ENCODE peak calls at places on chromosomes 12 and 14, in seven cellular contexts. One of them, this sample, is unnamed.

GRCh38 chr14:20905661-20906060 is 14.5 kb downstream of the RNASE3 start:
- DNase-seq in SK-N-SH: no peak
- DNase-seq in H1: no peak
- DNase-seq in GM12878: no peak
- DNase-seq in HCT116: no peak
- DNase-seq in HepG2: no peak
- DNase-seq in K562: no peak
- DNase-seq in this sample: no peak

GRCh38 chr14:34835312-34835711 is 39.8 kb downstream of the BAZ1A start:
- DNase-seq in K562: no peak
- DNase-seq in H1: no peak
- DNase-seq in GM12878: no peak
- DNase-seq in HCT116: no peak
- DNase-seq in HepG2: no peak
- DNase-seq in SK-N-SH: no peak
- DNase-seq in this sample: no peak

GRCh38 chr12:12821975-12822374 is 8.8 kb downstream of the DDX47 start:
- DNase-seq in GM12878: no peak
- DNase-seq in H1: no peak
- DNase-seq in HepG2: no peak
- DNase-seq in SK-N-SH: no peak
- DNase-seq in HCT116: no peak
- DNase-seq in K562: no peak
- DNase-seq in this sample: no peak

GRCh38 chr12:114355389-114356088 is 50.4 kb downstream of the TBX5 start:
- DNase-seq in GM12878: no peak
- DNase-seq in SK-N-SH: peak
- DNase-seq in HepG2: peak
- DNase-seq in HCT116: peak
- DNase-seq in K562: no peak
- DNase-seq in H1: peak
- DNase-seq in this sample: no peak

GRCh38 chr14:74599946-74600345 is 12.1 kb downstream of the LTBP2 start:
- DNase-seq in HCT116: no peak
- DNase-seq in GM12878: no peak
- DNase-seq in HepG2: no peak
- DNase-seq in SK-N-SH: no peak
- DNase-seq in H1: no peak
- DNase-seq in K562: no peak
- DNase-seq in this sample: no peak

GRCh38 chr12:124053855-124054254 is 80.8 kb downstream of the ZNF664 start:
- DNase-seq in HepG2: peak
- DNase-seq in HCT116: peak
- DNase-seq in K562: no peak
- DNase-seq in SK-N-SH: peak
- DNase-seq in GM12878: no peak
- DNase-seq in H1: peak
- DNase-seq in this sample: peak

GRCh38 chr12:65278576-65279386 is at the start of gene MSRB3:
- DNase-seq in HCT116: peak
- DNase-seq in K562: peak
- DNase-seq in HepG2: peak
- DNase-seq in H1: peak
- DNase-seq in SK-N-SH: peak
- DNase-seq in GM12878: no peak
- DNase-seq in this sample: peak

GRCh38 chr14:85530626-85531025 is 682 bp downstream of the FLRT2 start:
- DNase-seq in H1: no peak
- DNase-seq in K562: no peak
- DNase-seq in SK-N-SH: no peak
- DNase-seq in GM12878: no peak
- DNase-seq in HepG2: no peak
- DNase-seq in HCT116: no peak
- DNase-seq in this sample: no peak

GRCh38 chr12:54439521-54440255 is 20.6 kb upstream of the ITGA5 start:
- DNase-seq in K562: peak
- DNase-seq in GM12878: no peak
- DNase-seq in HepG2: peak
- DNase-seq in SK-N-SH: peak
- DNase-seq in HCT116: peak
- DNase-seq in H1: no peak
- DNase-seq in this sample: peak

GRCh38 chr14:90643982-90644510 is 172.2 kb downstream of the TTC7B start:
- DNase-seq in K562: no peak
- DNase-seq in GM12878: no peak
- DNase-seq in H1: no peak
- DNase-seq in HCT116: no peak
- DNase-seq in SK-N-SH: no peak
- DNase-seq in HepG2: no peak
- DNase-seq in this sample: no peak

GRCh38 chr12:28350502-28350901 is 160.2 kb downstream of the CCDC91 start:
- DNase-seq in HepG2: no peak
- DNase-seq in SK-N-SH: no peak
- DNase-seq in GM12878: no peak
- DNase-seq in HCT116: no peak
- DNase-seq in K562: no peak
- DNase-seq in H1: no peak
- DNase-seq in this sample: no peak

GRCh38 chr14:96676161-96676560 is 121.0 kb upstream of the VRK1 start:
- DNase-seq in K562: no peak
- DNase-seq in H1: no peak
- DNase-seq in HCT116: no peak
- DNase-seq in HepG2: no peak
- DNase-seq in SK-N-SH: no peak
- DNase-seq in GM12878: no peak
- DNase-seq in this sample: no peak

GRCh38 chr12:40921563-40922163 is 229.4 kb downstream of the CNTN1 start:
- DNase-seq in HCT116: peak
- DNase-seq in H1: no peak
- DNase-seq in K562: peak
- DNase-seq in HepG2: peak
- DNase-seq in SK-N-SH: no peak
- DNase-seq in GM12878: no peak
- DNase-seq in this sample: peak

GRCh38 chr14:105495101-105495989 is 4.3 kb downstream of the TEDC1 start:
- DNase-seq in SK-N-SH: no peak
- DNase-seq in HCT116: no peak
- DNase-seq in K562: no peak
- DNase-seq in H1: no peak
- DNase-seq in HepG2: no peak
- DNase-seq in GM12878: no peak
- DNase-seq in this sample: no peak

GRCh38 chr14:105492051-105492965 is 1.3 kb downstream of the TEDC1 start:
- DNase-seq in HCT116: no peak
- DNase-seq in HepG2: no peak
- DNase-seq in K562: no peak
- DNase-seq in SK-N-SH: no peak
- DNase-seq in H1: no peak
- DNase-seq in GM12878: no peak
- DNase-seq in this sample: no peak

GRCh38 chr14:105492966-105493871 is 2.2 kb downstream of the TEDC1 start:
- DNase-seq in SK-N-SH: no peak
- DNase-seq in HCT116: no peak
- DNase-seq in HepG2: no peak
- DNase-seq in K562: no peak
- DNase-seq in H1: no peak
- DNase-seq in GM12878: no peak
- DNase-seq in this sample: no peak

GRCh38 chr14:105494606-105494929 is 3.5 kb downstream of the TEDC1 start:
- DNase-seq in HCT116: no peak
- DNase-seq in GM12878: no peak
- DNase-seq in H1: no peak
- DNase-seq in SK-N-SH: no peak
- DNase-seq in HepG2: no peak
- DNase-seq in K562: no peak
- DNase-seq in this sample: no peak

DNA sequence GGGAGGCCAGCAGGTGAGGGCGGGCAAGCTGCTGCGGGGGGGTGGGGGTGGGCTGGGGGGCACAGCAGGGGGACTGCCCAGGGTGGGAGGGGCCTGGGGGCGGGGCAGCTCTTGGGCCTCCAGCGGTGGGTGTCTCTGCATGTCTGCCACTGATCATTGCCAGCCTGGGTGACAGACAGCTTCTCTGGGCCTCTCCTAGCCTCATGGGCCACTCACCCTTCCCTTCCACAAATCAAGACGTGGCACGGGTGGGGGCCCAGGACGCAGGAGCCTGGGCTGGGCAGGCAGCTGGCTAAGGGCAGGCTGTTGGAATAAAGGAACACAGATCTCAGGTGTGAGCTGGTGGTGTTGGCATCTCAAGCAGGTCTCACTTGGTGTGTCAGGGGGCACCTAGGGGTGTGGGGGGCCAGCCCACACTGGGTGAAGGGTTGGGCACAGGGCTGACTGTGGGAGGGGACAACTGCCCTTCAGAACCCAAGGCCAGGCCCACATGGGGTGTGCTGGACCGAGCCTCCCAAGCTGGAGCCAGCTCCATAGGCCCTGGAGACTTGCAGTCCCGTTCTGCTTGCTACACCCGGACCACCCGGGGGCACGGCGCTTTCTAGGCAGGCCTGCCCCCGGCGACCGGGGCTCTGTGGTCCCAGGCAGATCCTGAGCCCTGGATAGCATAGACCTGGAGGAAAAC is 3.0 kb downstream of the TEDC1 start:
- DNase-seq in GM12878: no peak
- DNase-seq in K562: no peak
- DNase-seq in SK-N-SH: no peak
- DNase-seq in HepG2: no peak
- DNase-seq in HCT116: no peak
- DNase-seq in H1: no peak
- DNase-seq in this sample: no peak
- TF ChIP-seq JUND in GM12878: no peak
- TF ChIP-seq JUND in K562: no peak
- TF ChIP-seq JUND in SK-N-SH: no peak
- TF ChIP-seq JUND in HepG2: no peak
- TF ChIP-seq JUND in HCT116: no peak
- TF ChIP-seq JUND in H1: no peak
- TF ChIP-seq JUND in this sample: no peak

GRCh38 chr12:49100380-49100779 is 5.8 kb upstream of the DHH start:
- DNase-seq in H1: no peak
- DNase-seq in GM12878: no peak
- DNase-seq in SK-N-SH: no peak
- DNase-seq in HepG2: no peak
- DNase-seq in HCT116: no peak
- DNase-seq in K562: no peak
- DNase-seq in this sample: no peak

GRCh38 chr12:49098703-49099102 is 4.1 kb upstream of the DHH start:
- DNase-seq in H1: no peak
- DNase-seq in SK-N-SH: no peak
- DNase-seq in GM12878: no peak
- DNase-seq in K562: no peak
- DNase-seq in HCT116: no peak
- DNase-seq in HepG2: no peak
- DNase-seq in this sample: no peak

GRCh38 chr12:49097381-49097780 is 2.8 kb upstream of the DHH start:
- DNase-seq in HepG2: no peak
- DNase-seq in H1: no peak
- DNase-seq in SK-N-SH: no peak
- DNase-seq in K562: no peak
- DNase-seq in GM12878: no peak
- DNase-seq in HCT116: no peak
- DNase-seq in this sample: no peak

GRCh38 chr12:49094966-49095365 is 365 bp upstream of the DHH start:
- DNase-seq in GM12878: no peak
- DNase-seq in HepG2: no peak
- DNase-seq in SK-N-SH: no peak
- DNase-seq in K562: no peak
- DNase-seq in H1: no peak
- DNase-seq in HCT116: no peak
- DNase-seq in this sample: no peak

DNA sequence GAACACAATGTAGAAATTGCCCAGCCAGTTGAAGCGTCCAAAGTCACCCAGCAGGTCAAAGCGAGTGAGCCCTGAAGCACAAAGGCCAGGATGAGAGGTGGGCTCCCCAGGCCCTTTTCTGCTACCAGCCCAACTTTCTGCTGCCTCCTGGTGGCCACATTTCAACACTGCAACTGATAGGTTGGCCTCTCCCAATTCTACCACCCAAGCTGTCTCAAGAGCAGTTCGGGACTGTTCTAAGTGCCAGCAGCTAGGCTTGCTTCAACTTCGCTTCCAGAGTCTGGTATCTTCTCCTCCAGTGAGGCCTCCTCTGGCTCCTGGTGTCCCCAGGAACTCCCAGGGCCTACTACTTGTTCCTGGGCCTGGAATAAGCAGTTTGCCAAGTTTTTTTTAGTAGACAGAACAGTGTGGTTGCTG is 3.4 kb upstream of the DHH start:
- DNase-seq in HCT116: no peak
- DNase-seq in H1: peak
- DNase-seq in K562: peak
- DNase-seq in HepG2: peak
- DNase-seq in SK-N-SH: peak
- DNase-seq in GM12878: no peak
- DNase-seq in this sample: peak
- TF ChIP-seq JUND in HCT116: no peak
- TF ChIP-seq JUND in H1: no peak
- TF ChIP-seq JUND in K562: no peak
- TF ChIP-seq JUND in HepG2: no peak
- TF ChIP-seq JUND in SK-N-SH: no peak
- TF ChIP-seq JUND in GM12878: no peak
- TF ChIP-seq JUND in this sample: no peak

DNA sequence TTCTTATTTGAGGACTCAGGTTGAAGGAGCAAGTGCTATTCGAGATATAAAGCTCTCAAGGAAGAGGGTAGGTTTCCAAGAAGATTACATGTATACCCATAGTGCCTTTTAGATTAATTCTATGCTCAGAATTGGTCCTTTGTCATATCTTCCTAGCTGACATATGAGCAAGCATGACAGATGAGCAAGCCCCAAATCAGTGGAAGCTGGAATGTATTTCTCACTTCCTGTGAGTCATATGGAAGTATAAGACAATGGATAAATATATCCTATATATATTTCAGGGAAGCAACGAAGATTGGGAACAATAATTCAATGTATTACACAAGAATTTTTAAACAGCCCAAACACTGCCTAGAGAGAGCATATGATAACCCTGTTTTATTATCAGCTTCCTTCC is 674.1 kb upstream of the ATXN7L3B start:
- DNase-seq in GM12878: no peak
- DNase-seq in SK-N-SH: no peak
- DNase-seq in HCT116: peak
- DNase-seq in H1: no peak
- DNase-seq in HepG2: no peak
- DNase-seq in K562: no peak
- DNase-seq in this sample: no peak
- TF ChIP-seq JUND in GM12878: no peak
- TF ChIP-seq JUND in SK-N-SH: no peak
- TF ChIP-seq JUND in HCT116: peak
- TF ChIP-seq JUND in H1: no peak
- TF ChIP-seq JUND in HepG2: no peak
- TF ChIP-seq JUND in K562: no peak
- TF ChIP-seq JUND in this sample: no peak

DNA sequence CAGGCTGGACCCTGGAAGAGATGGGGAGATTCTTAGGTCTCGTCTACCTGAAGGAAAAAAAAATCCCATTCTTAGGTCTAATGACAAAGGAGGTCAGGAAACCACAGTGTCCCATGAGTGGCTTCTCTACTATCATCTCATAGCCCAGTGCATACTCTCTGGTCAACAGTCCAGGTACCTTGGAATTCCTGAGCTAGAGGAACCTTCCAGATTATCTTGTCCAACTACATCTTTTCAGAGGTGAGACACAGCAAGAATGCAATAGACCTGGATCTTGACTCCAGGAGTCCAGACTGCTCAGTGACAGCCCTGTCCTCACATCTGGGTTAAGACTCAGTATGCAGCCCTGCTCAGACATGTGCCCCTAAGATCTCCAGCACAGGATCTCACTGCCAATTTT is 177.5 kb upstream of the NOS1 start:
- DNase-seq in SK-N-SH: no peak
- DNase-seq in H1: no peak
- DNase-seq in GM12878: no peak
- DNase-seq in K562: no peak
- DNase-seq in HCT116: no peak
- DNase-seq in HepG2: no peak
- DNase-seq in this sample: no peak
- TF ChIP-seq JUND in SK-N-SH: no peak
- TF ChIP-seq JUND in H1: no peak
- TF ChIP-seq JUND in GM12878: no peak
- TF ChIP-seq JUND in K562: no peak
- TF ChIP-seq JUND in HCT116: no peak
- TF ChIP-seq JUND in HepG2: no peak
- TF ChIP-seq JUND in this sample: no peak